ENCODE peak calls at places on chromosome 4, in four cellular contexts. W, E, N and P are unnamed samples.
A peak's percentile ranks its signal among the peaks of the same experiment; 100 is the strongest.

GRCh38 chr4:24750106-24750505 is 45.3 kb upstream of the SOD3 start:
- DNase-seq in W (no peak), E (no peak), N (no peak), P (no peak)

GRCh38 chr4:83771113-83771705 is 235.3 kb downstream of the GPAT3 start:
- DNase-seq in W (peak; percentile 51), E (no peak), N (peak; percentile 9), P (peak; percentile 56)

GRCh38 chr4:6095023-6095817 is 77.0 kb upstream of the C4orf50 start:
- DNase-seq in W (no peak), E (no peak), N (no peak), P (no peak)

GRCh38 chr4:93444860-93445259 is 383.7 kb upstream of the ATOH1 start:
- DNase-seq in W (no peak), E (no peak), N (no peak), P (no peak)

GRCh38 chr4:120299631-120300030 is 233.0 kb upstream of the MAD2L1 start:
- DNase-seq in W (no peak), E (no peak), N (no peak), P (no peak)

GRCh38 chr4:153634737-153635353 is 49.2 kb upstream of the TLR2 start:
- DNase-seq in W (no peak), E (no peak), N (no peak), P (peak; percentile 78)

GRCh38 chr4:188839704-188840103 is 700.5 kb downstream of the TRIML1 start:
- DNase-seq in W (no peak), E (no peak), N (no peak), P (no peak)

GRCh38 chr4:2856266-2856665 is 12.6 kb downstream of the ADD1 start:
- DNase-seq in W (no peak), E (no peak), N (no peak), P (no peak)

GRCh38 chr4:169059294-169060201 is 49.5 kb upstream of the CBR4 start:
- DNase-seq in W (no peak), E (peak; percentile 78), N (no peak), P (no peak)

GRCh38 chr4:164252286-164252685 is 501.6 kb upstream of the SMIM31 start:
- DNase-seq in W (no peak), E (no peak), N (no peak), P (no peak)

GRCh38 chr4:9792381-9792780 is 10.9 kb downstream of the DRD5 start:
- DNase-seq in W (no peak), E (no peak), N (no peak), P (no peak)

GRCh38 chr4:101199507-101200285 is 147.6 kb downstream of the PPP3CA start:
- DNase-seq in W (no peak), E (no peak), N (no peak), P (no peak)

GRCh38 chr4:87851332-87851731 is 18.6 kb downstream of the MEPE start:
- DNase-seq in W (no peak), E (no peak), N (no peak), P (no peak)

GRCh38 chr4:76811604-76812412 is 86.1 kb downstream of the SOWAHB start:
- DNase-seq in W (no peak), E (no peak), N (no peak), P (no peak)

GRCh38 chr4:88893961-88894360 is 163.0 kb downstream of the FAM13A start:
- DNase-seq in W (no peak), E (no peak), N (no peak), P (no peak)

GRCh38 chr4:39433878-39434492 is 24.7 kb downstream of the RPL9 start:
- DNase-seq in W (no peak), E (no peak), N (no peak), P (no peak)

GRCh38 chr4:99447079-99447478 is 11.9 kb upstream of the ADH7 start:
- DNase-seq in W (peak; percentile 3), E (no peak), N (no peak), P (no peak)

GRCh38 chr4:53937918-53938317 is 126.5 kb downstream of the CHIC2 start:
- DNase-seq in W (peak; percentile 74), E (no peak), N (no peak), P (no peak)

GRCh38 chr4:108029321-108029720 is 39.6 kb downstream of the HADH start:
- DNase-seq in W (no peak), E (no peak), N (no peak), P (no peak)

GRCh38 chr4:2745981-2746806 is 9.9 kb downstream of the TNIP2 start:
- DNase-seq in W (no peak), E (no peak), N (peak; percentile 85), P (peak; percentile 92)

GRCh38 chr4:149765630-149766029 is 50.0 kb downstream of the IQCM start:
- DNase-seq in W (peak; percentile 18), E (no peak), N (no peak), P (no peak)

GRCh38 chr4:150160473-150160872 is 82.2 kb downstream of the DCLK2 start:
- DNase-seq in W (no peak), E (no peak), N (no peak), P (no peak)

GRCh38 chr4:1047976-1048780 is 36.8 kb downstream of the FGFRL1 start:
- DNase-seq in W (no peak), E (no peak), N (no peak), P (no peak)

GRCh38 chr4:147057631-147057980 is 111.9 kb upstream of the TTC29 start:
- DNase-seq in W (no peak), E (no peak), N (no peak), P (no peak)

GRCh38 chr4:189940178-189941004 is at the start of gene FRG1:
- DNase-seq in W (peak; percentile 87), E (peak; percentile 95), N (peak; percentile 86), P (peak; percentile 93)

GRCh38 chr4:53640576-53641459 is 49.5 kb upstream of the LNX1 start:
- DNase-seq in W (no peak), E (no peak), N (no peak), P (no peak)

GRCh38 chr4:110163327-110164070 is 34.9 kb downstream of the ELOVL6 start:
- DNase-seq in W (peak; percentile 61), E (no peak), N (no peak), P (no peak)

GRCh38 chr4:83929550-83929949 is 393.6 kb downstream of the GPAT3 start:
- DNase-seq in W (no peak), E (no peak), N (no peak), P (no peak)

GRCh38 chr4:163693211-163693610 is 198.7 kb downstream of the TMA16 start:
- DNase-seq in W (no peak), E (no peak), N (no peak), P (no peak)

GRCh38 chr4:141658316-141658715 is 21.9 kb downstream of the IL15 start:
- DNase-seq in W (no peak), E (no peak), N (no peak), P (no peak)

GRCh38 chr4:76210502-76210901 is 3.1 kb downstream of the SCARB2 start:
- DNase-seq in W (no peak), E (no peak), N (no peak), P (no peak)

GRCh38 chr4:108926058-108926457 is 163.2 kb upstream of the ETNPPL start:
- DNase-seq in W (no peak), E (no peak), N (no peak), P (no peak)

GRCh38 chr4:8506373-8507250 is 66.0 kb downstream of the TRMT44 start:
- DNase-seq in W (no peak), E (peak; percentile 74), N (no peak), P (no peak)